ENCODE peak calls at places on chromosomes 7 and 10, in six cellular contexts. V is endothelial cell of umbilical vein, O is uterus, I is adrenal gland, W is body of pancreas, U is HCT116. Z is an unnamed sample. For H3K36me3, the result is how much of the 10 kb centered on the place peaks cover.

GRCh38 chr10:124992462-124993344 is 50.8 kb downstream of the ZRANB1 start:
- DNase-seq in V (peak), I (peak), W (peak), U (peak), O (peak), Z (peak)

GRCh38 chr10:45427305-45427955 is 53.4 kb downstream of the ALOX5 start:
- DNase-seq in V (no peak), O (no peak), I (no peak), U (no peak), W (no peak), Z (no peak)

GRCh38 chr10:79103585-79103984 is 34.8 kb downstream of the ZMIZ1 start:
- DNase-seq in U (no peak), I (no peak), W (no peak), V (no peak), O (no peak), Z (peak)

GRCh38 chr7:4103352-4104091 is 578.6 kb upstream of the FOXK1 start:
- DNase-seq in U (peak), V (peak), O (no peak), W (no peak), I (no peak), Z (no peak)

GRCh38 chr10:91887075-91887899 is 22.0 kb downstream of the FGFBP3 start:
- DNase-seq in W (peak), I (peak), V (peak), O (peak), U (no peak), Z (peak)

GRCh38 chr7:113204415-113204814 is 86.1 kb upstream of the SMIM30 start:
- DNase-seq in O (no peak), U (no peak), W (no peak), V (no peak), I (no peak), Z (no peak)

GRCh38 chr7:156969972-156970420 is 20.5 kb downstream of the NOM1 start:
- DNase-seq in V (peak), U (no peak), O (no peak), I (no peak), W (no peak), Z (no peak)

GRCh38 chr7:87886875-87887274 is 10.6 kb downstream of the DBF4 start:
- DNase-seq in V (peak), W (no peak), I (no peak), U (peak), O (no peak), Z (no peak)

GRCh38 chr7:47380325-47381131 is 201.4 kb downstream of the TNS3 start:
- DNase-seq in U (no peak), V (no peak), O (no peak), W (peak), I (no peak), Z (peak)

GRCh38 chr10:124604214-124605000 is 139.8 kb downstream of the FAM53B start:
- DNase-seq in W (no peak), I (peak), V (no peak), O (no peak), U (no peak), Z (peak)

GRCh38 chr7:81159402-81159801 is 240.6 kb upstream of the SEMA3C start:
- DNase-seq in O (no peak), U (peak), I (no peak), W (no peak), V (no peak), Z (no peak)

GRCh38 chr7:155456772-155457543 is 971 bp upstream of the EN2 start:
- DNase-seq in V (peak), W (peak), I (peak), U (no peak), O (peak), Z (peak)

GRCh38 chr10:814536-815302 is 116.8 kb downstream of the LARP4B start:
- DNase-seq in I (no peak), U (no peak), W (no peak), V (no peak), O (no peak), Z (no peak)
- H3K36me3 ChIP-seq in I (half or more), U (half or more), W (under half), V (under half), O (under half), Z (half or more)

GRCh38 chr10:104622598-104623209 is 18.4 kb upstream of the SORCS3 start:
- DNase-seq in V (no peak), I (no peak), O (no peak), U (peak), W (no peak), Z (no peak)
- TF ChIP-seq CTCF in V (no peak), I (peak), O (no peak), U (peak), W (peak), Z (peak)

DNA sequence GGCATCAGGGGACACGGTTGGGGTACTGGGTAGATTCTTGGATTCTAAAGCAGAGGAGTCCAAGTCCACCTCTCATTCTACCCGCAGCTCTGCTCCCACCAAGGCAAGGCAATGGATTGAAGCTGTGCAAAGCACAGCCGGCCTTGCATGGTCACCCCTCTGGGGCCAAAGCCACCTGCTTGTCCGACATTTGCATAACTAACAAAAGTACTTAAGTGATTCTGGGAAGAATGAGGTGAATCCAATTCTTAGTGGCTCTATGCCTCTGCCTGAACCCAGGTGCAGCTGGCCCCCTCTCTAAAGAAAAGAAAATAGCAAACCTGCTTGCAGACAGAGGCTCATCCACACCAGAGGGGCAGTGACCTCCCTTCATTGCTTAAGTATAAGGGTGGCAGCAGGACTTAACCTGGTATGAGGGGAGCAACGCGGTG is 10.7 kb upstream of the COBL start:
- DNase-seq in W (no peak), O (no peak), U (no peak), V (no peak), I (no peak), Z (no peak)
- TF ChIP-seq POLR2A in W (no peak), O (no peak), U (no peak), V (no peak), I (no peak), Z (no peak)

DNA sequence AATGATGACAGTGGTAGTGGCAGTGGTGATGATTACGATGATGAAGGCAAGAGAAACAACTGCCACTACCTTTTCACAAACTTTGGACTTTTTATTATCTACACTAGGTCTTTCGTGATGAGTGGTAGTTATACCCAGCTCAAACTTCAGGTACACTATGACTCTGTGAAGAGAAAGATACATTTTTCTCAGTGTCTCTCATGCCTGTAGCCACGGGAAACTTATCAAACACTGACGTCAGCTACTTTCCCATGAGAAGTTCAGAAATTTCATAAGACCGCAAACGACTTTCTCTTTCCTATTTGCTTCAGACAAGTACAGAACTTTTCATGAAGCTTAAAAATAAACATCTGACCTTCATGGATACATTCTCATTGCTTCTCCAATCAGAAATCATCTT is 57.0 kb downstream of the CALD1 start:
- DNase-seq in W (no peak), V (no peak), I (no peak), U (no peak), O (peak), Z (no peak)
- H3K36me3 ChIP-seq in W (under half), V (under half), I (under half), U (under half), O (under half), Z (under half)

Z was measured in thyroid gland.